ENCODE peak calls at places on chromosomes 16 and 17, in six cellular contexts. One of them, this sample, is unnamed.
A peak's percentile ranks its signal among the peaks of the same experiment; 100 is the strongest.

GRCh38 chr17:75693500-75694481 is 26.7 kb downstream of the SAP30BP start:
- DNase-seq in IMR-90: peak; percentile 56
- DNase-seq in H1: no peak
- DNase-seq in mesendoderm: peak; percentile 79
- DNase-seq in neuronal stem cell: peak; percentile 33
- DNase-seq in H9: peak; percentile 79
- DNase-seq in this sample: no peak

GRCh38 chr17:60464343-60464742 is 42.1 kb downstream of the CHCT1 start:
- DNase-seq in IMR-90: no peak
- DNase-seq in H1: no peak
- DNase-seq in mesendoderm: no peak
- DNase-seq in neuronal stem cell: no peak
- DNase-seq in H9: no peak
- DNase-seq in this sample: no peak

GRCh38 chr16:84193480-84193879 is 2.5 kb downstream of the ADAD2 start:
- DNase-seq in IMR-90: no peak
- DNase-seq in H1: no peak
- DNase-seq in mesendoderm: no peak
- DNase-seq in neuronal stem cell: no peak
- DNase-seq in H9: no peak
- DNase-seq in this sample: no peak

GRCh38 chr16:10408824-10409381 is 23.0 kb downstream of the ATF7IP2 start:
- DNase-seq in IMR-90: no peak
- DNase-seq in H1: no peak
- DNase-seq in mesendoderm: peak; percentile 65
- DNase-seq in neuronal stem cell: no peak
- DNase-seq in H9: no peak
- DNase-seq in this sample: no peak

GRCh38 chr17:62179525-62180161 is 114.6 kb upstream of the MED13 start:
- DNase-seq in IMR-90: peak; percentile 50
- DNase-seq in H1: no peak
- DNase-seq in mesendoderm: peak; percentile 83
- DNase-seq in neuronal stem cell: no peak
- DNase-seq in H9: no peak
- DNase-seq in this sample: peak; percentile 77

GRCh38 chr16:89194340-89195311 is 5.7 kb downstream of the SLC22A31 start:
- DNase-seq in IMR-90: no peak
- DNase-seq in H1: no peak
- DNase-seq in mesendoderm: no peak
- DNase-seq in neuronal stem cell: no peak
- DNase-seq in H9: peak; percentile 26
- DNase-seq in this sample: no peak

GRCh38 chr17:57135748-57136342 is 50.8 kb downstream of the AKAP1 start:
- DNase-seq in IMR-90: no peak
- DNase-seq in H1: no peak
- DNase-seq in mesendoderm: no peak
- DNase-seq in neuronal stem cell: no peak
- DNase-seq in H9: no peak
- DNase-seq in this sample: no peak

GRCh38 chr17:21199311-21199710 is 14.7 kb downstream of the TMEM11 start:
- DNase-seq in IMR-90: no peak
- DNase-seq in H1: peak; percentile 65
- DNase-seq in mesendoderm: peak; percentile 74
- DNase-seq in neuronal stem cell: no peak
- DNase-seq in H9: peak; percentile 84
- DNase-seq in this sample: peak; percentile 60

GRCh38 chr16:52540910-52541309 is 6.0 kb downstream of the TOX3 start:
- DNase-seq in IMR-90: no peak
- DNase-seq in H1: no peak
- DNase-seq in mesendoderm: no peak
- DNase-seq in neuronal stem cell: no peak
- DNase-seq in H9: no peak
- DNase-seq in this sample: no peak

GRCh38 chr16:48517493-48517892 is 92.5 kb downstream of the N4BP1 start:
- DNase-seq in IMR-90: no peak
- DNase-seq in H1: no peak
- DNase-seq in mesendoderm: no peak
- DNase-seq in neuronal stem cell: no peak
- DNase-seq in H9: no peak
- DNase-seq in this sample: no peak

GRCh38 chr17:15977894-15978293 is 21.6 kb downstream of the ZSWIM7 start:
- DNase-seq in IMR-90: no peak
- DNase-seq in H1: no peak
- DNase-seq in mesendoderm: no peak
- DNase-seq in neuronal stem cell: no peak
- DNase-seq in H9: no peak
- DNase-seq in this sample: no peak

GRCh38 chr16:50530277-50531236 is 17.6 kb upstream of the NKD1 start:
- DNase-seq in IMR-90: no peak
- DNase-seq in H1: no peak
- DNase-seq in mesendoderm: no peak
- DNase-seq in neuronal stem cell: no peak
- DNase-seq in H9: peak; percentile 10
- DNase-seq in this sample: peak; percentile 93

GRCh38 chr17:58989629-58990028 is 117.1 kb downstream of the TRIM37 start:
- DNase-seq in IMR-90: no peak
- DNase-seq in H1: no peak
- DNase-seq in mesendoderm: no peak
- DNase-seq in neuronal stem cell: no peak
- DNase-seq in H9: no peak
- DNase-seq in this sample: no peak

GRCh38 chr16:49766280-49766679 is 89.6 kb downstream of the ZNF423 start:
- DNase-seq in IMR-90: no peak
- DNase-seq in H1: no peak
- DNase-seq in mesendoderm: peak; percentile 48
- DNase-seq in neuronal stem cell: no peak
- DNase-seq in H9: no peak
- DNase-seq in this sample: no peak

GRCh38 chr17:44066204-44066930 is at the start of gene LSM12:
- DNase-seq in IMR-90: peak; percentile 88
- DNase-seq in H1: peak; percentile 75
- DNase-seq in mesendoderm: peak; percentile 94
- DNase-seq in neuronal stem cell: peak; percentile 90
- DNase-seq in H9: peak; percentile 95
- DNase-seq in this sample: peak; percentile 96

GRCh38 chr17:63162406-63163157 is 196.5 kb downstream of the TANC2 start:
- DNase-seq in IMR-90: no peak
- DNase-seq in H1: no peak
- DNase-seq in mesendoderm: no peak
- DNase-seq in neuronal stem cell: no peak
- DNase-seq in H9: no peak
- DNase-seq in this sample: no peak

GRCh38 chr16:28886945-28887344 is 8.7 kb downstream of the ATP2A1 start:
- DNase-seq in IMR-90: no peak
- DNase-seq in H1: no peak
- DNase-seq in mesendoderm: no peak
- DNase-seq in neuronal stem cell: no peak
- DNase-seq in H9: no peak
- DNase-seq in this sample: no peak

GRCh38 chr16:85398050-85398451 is 215.1 kb upstream of the GSE1 start:
- DNase-seq in IMR-90: no peak
- DNase-seq in H1: no peak
- DNase-seq in mesendoderm: no peak
- DNase-seq in neuronal stem cell: no peak
- DNase-seq in H9: no peak
- DNase-seq in this sample: no peak

GRCh38 chr16:17460890-17461289 is 9.9 kb downstream of the XYLT1 start:
- DNase-seq in IMR-90: no peak
- DNase-seq in H1: no peak
- DNase-seq in mesendoderm: no peak
- DNase-seq in neuronal stem cell: no peak
- DNase-seq in H9: no peak
- DNase-seq in this sample: no peak

GRCh38 chr17:3913531-3914318 is 2.5 kb downstream of the P2RX1 start:
- DNase-seq in IMR-90: peak; percentile 76
- DNase-seq in H1: peak; percentile 58
- DNase-seq in mesendoderm: peak; percentile 78
- DNase-seq in neuronal stem cell: peak; percentile 74
- DNase-seq in H9: peak; percentile 94
- DNase-seq in this sample: peak; percentile 54

GRCh38 chr17:55688057-55688456 is 34.6 kb downstream of the TMEM100 start:
- DNase-seq in IMR-90: no peak
- DNase-seq in H1: no peak
- DNase-seq in mesendoderm: no peak
- DNase-seq in neuronal stem cell: no peak
- DNase-seq in H9: no peak
- DNase-seq in this sample: no peak

GRCh38 chr16:81818514-81819304 is 39.6 kb downstream of the PLCG2 start:
- DNase-seq in IMR-90: no peak
- DNase-seq in H1: no peak
- DNase-seq in mesendoderm: no peak
- DNase-seq in neuronal stem cell: no peak
- DNase-seq in H9: no peak
- DNase-seq in this sample: no peak

GRCh38 chr17:81037026-81037782 is 2.3 kb downstream of the BAIAP2 start:
- DNase-seq in IMR-90: no peak
- DNase-seq in H1: no peak
- DNase-seq in mesendoderm: no peak
- DNase-seq in neuronal stem cell: no peak
- DNase-seq in H9: no peak
- DNase-seq in this sample: peak; percentile 97

GRCh38 chr16:15509593-15510520 is 75.5 kb downstream of the BMERB1 start:
- DNase-seq in IMR-90: peak; percentile 60
- DNase-seq in H1: peak; percentile 39
- DNase-seq in mesendoderm: peak; percentile 65
- DNase-seq in neuronal stem cell: no peak
- DNase-seq in H9: no peak
- DNase-seq in this sample: no peak

GRCh38 chr17:7886227-7887037 is 2.2 kb upstream of the CHD3 start:
- DNase-seq in IMR-90: peak; percentile 7
- DNase-seq in H1: no peak
- DNase-seq in mesendoderm: peak; percentile 61
- DNase-seq in neuronal stem cell: peak; percentile 29
- DNase-seq in H9: peak; percentile 69
- DNase-seq in this sample: peak; percentile 28

GRCh38 chr17:5237541-5238016 is 2.9 kb upstream of the SCIMP start:
- DNase-seq in IMR-90: peak; percentile 50
- DNase-seq in H1: peak; percentile 46
- DNase-seq in mesendoderm: peak; percentile 88
- DNase-seq in neuronal stem cell: peak; percentile 37
- DNase-seq in H9: peak; percentile 90
- DNase-seq in this sample: peak; percentile 95

GRCh38 chr17:44002141-44002848 is 2.1 kb upstream of the NAGS start:
- DNase-seq in IMR-90: peak; percentile 87
- DNase-seq in H1: no peak
- DNase-seq in mesendoderm: no peak
- DNase-seq in neuronal stem cell: no peak
- DNase-seq in H9: no peak
- DNase-seq in this sample: no peak

GRCh38 chr16:67939507-67940435 is 3.1 kb upstream of the PSMB10 start:
- DNase-seq in IMR-90: no peak
- DNase-seq in H1: no peak
- DNase-seq in mesendoderm: no peak
- DNase-seq in neuronal stem cell: no peak
- DNase-seq in H9: no peak
- DNase-seq in this sample: no peak

GRCh38 chr17:49204521-49204920 is 5.9 kb downstream of the GNGT2 start:
- DNase-seq in IMR-90: peak; percentile 28
- DNase-seq in H1: no peak
- DNase-seq in mesendoderm: no peak
- DNase-seq in neuronal stem cell: no peak
- DNase-seq in H9: no peak
- DNase-seq in this sample: no peak

DNA sequence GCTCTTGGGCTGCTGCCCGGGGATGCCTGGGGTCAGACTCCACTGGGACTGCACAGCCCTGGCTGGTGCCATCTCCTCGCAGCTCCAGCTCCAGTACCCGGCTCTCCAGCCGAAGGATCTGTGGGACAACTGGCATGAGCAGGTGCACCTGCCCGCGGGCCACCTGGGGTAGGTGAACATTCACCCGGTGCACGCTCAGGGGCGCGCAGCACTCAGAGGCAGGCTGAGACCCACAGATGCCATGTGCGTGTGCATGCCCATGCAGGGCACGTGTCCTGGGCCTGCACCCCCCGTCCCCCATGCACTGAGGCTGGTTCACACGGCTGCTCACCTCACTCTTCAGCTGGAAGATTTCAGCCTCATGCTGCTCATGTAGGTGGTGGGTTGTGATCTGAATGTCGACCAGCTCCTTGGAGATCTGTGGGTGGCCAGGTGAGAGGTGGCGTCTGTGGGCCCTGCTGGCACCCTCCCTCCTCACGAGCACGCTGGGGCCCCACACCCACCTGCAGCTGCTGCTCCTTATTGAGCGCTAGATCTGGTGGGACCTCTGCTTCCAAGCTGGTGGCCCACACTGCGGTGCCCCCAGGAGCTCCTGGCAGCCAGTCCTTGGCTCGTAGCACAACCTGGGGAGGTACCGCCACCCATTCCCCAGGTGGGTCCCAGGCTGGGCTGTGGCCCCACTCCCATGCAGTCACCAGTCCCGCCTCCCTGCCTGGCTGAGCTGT is 618 bp downstream of the CCDC78 start:
- DNase-seq in IMR-90: no peak
- DNase-seq in H1: no peak
- DNase-seq in mesendoderm: no peak
- DNase-seq in neuronal stem cell: no peak
- DNase-seq in H9: no peak
- DNase-seq in this sample: no peak
- H3K79me1 ChIP-seq in IMR-90: peaks cover 5% of the 10 kb centered on the region
- H3K79me1 ChIP-seq in H1: no peaks in the 10 kb centered on the region
- H3K79me1 ChIP-seq in mesendoderm: no peaks in the 10 kb centered on the region
- H3K79me1 ChIP-seq in neuronal stem cell: peaks cover 8% of the 10 kb centered on the region
- H3K79me1 ChIP-seq in H9: no peaks in the 10 kb centered on the region
- H3K79me1 ChIP-seq in this sample: peaks cover 10% of the 10 kb centered on the region

GRCh38 chr16:57041182-57042156 is 50.9 kb upstream of the CPNE2 start:
- DNase-seq in IMR-90: no peak
- DNase-seq in H1: no peak
- DNase-seq in mesendoderm: no peak
- DNase-seq in neuronal stem cell: no peak
- DNase-seq in H9: no peak
- DNase-seq in this sample: no peak
- H3K4me1 ChIP-seq in IMR-90: peaks cover 16% of the 10 kb centered on the region
- H3K4me1 ChIP-seq in H1: no peaks in the 10 kb centered on the region
- H3K4me1 ChIP-seq in mesendoderm: no peaks in the 10 kb centered on the region
- H3K4me1 ChIP-seq in neuronal stem cell: peaks cover 2% of the 10 kb centered on the region
- H3K4me1 ChIP-seq in H9: peaks cover 3% of the 10 kb centered on the region
- H3K4me1 ChIP-seq in this sample: no peaks in the 10 kb centered on the region

GRCh38 chr16:30965436-30965835 is 7.9 kb downstream of the SETD1A start:
- DNase-seq in IMR-90: no peak
- DNase-seq in H1: no peak
- DNase-seq in mesendoderm: no peak
- DNase-seq in neuronal stem cell: no peak
- DNase-seq in H9: no peak
- DNase-seq in this sample: no peak
- H3K79me1 ChIP-seq in IMR-90: peaks cover 19% of the 10 kb centered on the region
- H3K79me1 ChIP-seq in H1: peaks cover 4% of the 10 kb centered on the region
- H3K79me1 ChIP-seq in mesendoderm: peaks cover 2% of the 10 kb centered on the region
- H3K79me1 ChIP-seq in neuronal stem cell: peaks cover 2% of the 10 kb centered on the region
- H3K79me1 ChIP-seq in H9: no peaks in the 10 kb centered on the region
- H3K79me1 ChIP-seq in this sample: no peaks in the 10 kb centered on the region

DNA sequence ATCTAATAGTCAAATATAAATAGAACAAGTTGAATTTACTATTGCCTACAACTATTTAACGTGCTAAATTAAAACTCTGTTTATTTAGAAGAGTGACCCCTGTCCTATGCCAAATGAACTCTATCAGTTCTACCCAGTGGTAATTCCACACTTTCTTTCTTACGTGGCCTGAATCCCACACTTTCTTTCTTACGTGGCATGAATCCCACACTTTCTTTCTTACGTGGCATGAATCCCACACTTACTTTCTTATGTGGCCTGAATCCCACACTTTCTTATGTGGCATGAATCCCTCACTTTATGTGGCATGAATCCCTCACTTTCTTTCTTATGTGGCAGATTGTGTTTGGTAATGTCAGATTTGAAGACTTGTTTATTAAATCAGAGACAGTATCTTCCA is 6.2 kb downstream of the FOXK2 start:
- DNase-seq in IMR-90: no peak
- DNase-seq in H1: no peak
- DNase-seq in mesendoderm: no peak
- DNase-seq in neuronal stem cell: no peak
- DNase-seq in H9: no peak
- DNase-seq in this sample: no peak
- H3K4me1 ChIP-seq in IMR-90: peaks cover 13% of the 10 kb centered on the region
- H3K4me1 ChIP-seq in H1: peaks cover 7% of the 10 kb centered on the region
- H3K4me1 ChIP-seq in mesendoderm: no peaks in the 10 kb centered on the region
- H3K4me1 ChIP-seq in neuronal stem cell: peaks cover 7% of the 10 kb centered on the region
- H3K4me1 ChIP-seq in H9: peaks cover 2% of the 10 kb centered on the region
- H3K4me1 ChIP-seq in this sample: peaks cover 10% of the 10 kb centered on the region

This sample was measured in trophoblast cell.